ENCODE peak calls at places on chromosomes 6 and 20, in eight cellular contexts. One of them, this sample, is unnamed.

GRCh38 chr6:55668625-55669024 is 89.6 kb upstream of the HMGCLL1 start:
- DNase-seq in fibroblast of lung: peak; percentile 3
- DNase-seq in Panc1: no peak
- DNase-seq in OCI-LY7: no peak
- DNase-seq in left lung: no peak
- DNase-seq in DND-41: no peak
- DNase-seq in dorsolateral prefrontal cortex: no peak
- DNase-seq in mammary epithelial cell: no peak
- DNase-seq in this sample: no peak

GRCh38 chr20:50216543-50217206 is 26.0 kb downstream of the CEBPB start:
- DNase-seq in fibroblast of lung: no peak
- DNase-seq in Panc1: no peak
- DNase-seq in OCI-LY7: no peak
- DNase-seq in left lung: no peak
- DNase-seq in DND-41: no peak
- DNase-seq in dorsolateral prefrontal cortex: no peak
- DNase-seq in mammary epithelial cell: no peak
- DNase-seq in this sample: no peak

GRCh38 chr6:160101262-160102205 is 20.1 kb upstream of the SLC22A1 start:
- DNase-seq in fibroblast of lung: no peak
- DNase-seq in Panc1: no peak
- DNase-seq in OCI-LY7: no peak
- DNase-seq in left lung: no peak
- DNase-seq in DND-41: no peak
- DNase-seq in dorsolateral prefrontal cortex: no peak
- DNase-seq in mammary epithelial cell: no peak
- DNase-seq in this sample: no peak

GRCh38 chr20:44219287-44219686 is 8.7 kb upstream of the OSER1 start:
- DNase-seq in fibroblast of lung: no peak
- DNase-seq in Panc1: no peak
- DNase-seq in OCI-LY7: no peak
- DNase-seq in left lung: no peak
- DNase-seq in DND-41: peak; percentile 34
- DNase-seq in dorsolateral prefrontal cortex: no peak
- DNase-seq in mammary epithelial cell: no peak
- DNase-seq in this sample: no peak

GRCh38 chr6:126432564-126432963 is 92.6 kb downstream of the CENPW start:
- DNase-seq in fibroblast of lung: no peak
- DNase-seq in Panc1: no peak
- DNase-seq in OCI-LY7: no peak
- DNase-seq in left lung: no peak
- DNase-seq in DND-41: no peak
- DNase-seq in dorsolateral prefrontal cortex: no peak
- DNase-seq in mammary epithelial cell: no peak
- DNase-seq in this sample: no peak

GRCh38 chr20:48262955-48263354 is 477.7 kb upstream of the SULF2 start:
- DNase-seq in fibroblast of lung: no peak
- DNase-seq in Panc1: no peak
- DNase-seq in OCI-LY7: no peak
- DNase-seq in left lung: no peak
- DNase-seq in DND-41: no peak
- DNase-seq in dorsolateral prefrontal cortex: no peak
- DNase-seq in mammary epithelial cell: no peak
- DNase-seq in this sample: no peak

GRCh38 chr6:163536770-163537169 is 122.3 kb downstream of the QKI start:
- DNase-seq in fibroblast of lung: peak; percentile 47
- DNase-seq in Panc1: no peak
- DNase-seq in OCI-LY7: no peak
- DNase-seq in left lung: no peak
- DNase-seq in DND-41: no peak
- DNase-seq in dorsolateral prefrontal cortex: no peak
- DNase-seq in mammary epithelial cell: peak; percentile 22
- DNase-seq in this sample: no peak

GRCh38 chr6:118813795-118814194 is 80.2 kb upstream of the ASF1A start:
- DNase-seq in fibroblast of lung: peak; percentile 77
- DNase-seq in Panc1: no peak
- DNase-seq in OCI-LY7: no peak
- DNase-seq in left lung: no peak
- DNase-seq in DND-41: no peak
- DNase-seq in dorsolateral prefrontal cortex: no peak
- DNase-seq in mammary epithelial cell: peak; percentile 57
- DNase-seq in this sample: no peak

GRCh38 chr6:34120953-34121675 is 24.8 kb downstream of the GRM4 start:
- DNase-seq in fibroblast of lung: no peak
- DNase-seq in Panc1: no peak
- DNase-seq in OCI-LY7: no peak
- DNase-seq in left lung: no peak
- DNase-seq in DND-41: no peak
- DNase-seq in dorsolateral prefrontal cortex: no peak
- DNase-seq in mammary epithelial cell: no peak
- DNase-seq in this sample: no peak
- TF ChIP-seq CTCF in fibroblast of lung: no peak
- TF ChIP-seq CTCF in Panc1: no peak
- TF ChIP-seq CTCF in OCI-LY7: no peak
- TF ChIP-seq CTCF in left lung: no peak
- TF ChIP-seq CTCF in DND-41: no peak
- TF ChIP-seq CTCF in dorsolateral prefrontal cortex: no peak
- TF ChIP-seq CTCF in mammary epithelial cell: no peak
- TF ChIP-seq CTCF in this sample: no peak

DNA sequence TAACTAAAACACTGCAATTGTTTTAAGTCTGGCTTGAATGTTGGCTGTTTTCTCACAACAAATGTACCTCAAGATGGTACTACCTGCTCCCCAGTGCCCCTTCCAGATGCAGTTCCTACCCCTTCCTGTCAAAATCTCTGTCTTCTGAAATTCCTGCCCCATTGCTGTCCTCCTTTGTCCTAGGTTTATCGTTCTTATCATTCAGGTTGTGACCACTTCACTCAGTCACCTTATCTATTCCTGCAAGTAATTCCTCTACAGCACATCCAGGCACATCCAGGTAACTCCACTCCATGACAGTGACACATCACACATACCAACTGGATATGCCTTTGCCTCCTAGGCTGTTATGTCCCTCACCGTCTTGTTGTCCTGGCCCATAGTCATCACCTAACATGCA is 90.2 kb downstream of the TRDN start:
- DNase-seq in fibroblast of lung: no peak
- DNase-seq in Panc1: no peak
- DNase-seq in OCI-LY7: no peak
- DNase-seq in left lung: no peak
- DNase-seq in DND-41: no peak
- DNase-seq in dorsolateral prefrontal cortex: no peak
- DNase-seq in mammary epithelial cell: no peak
- DNase-seq in this sample: no peak
- H3K27ac ChIP-seq in fibroblast of lung: no peak overlapping the region
- H3K27ac ChIP-seq in Panc1: no peak overlapping the region
- H3K27ac ChIP-seq in OCI-LY7: no peak overlapping the region
- H3K27ac ChIP-seq in left lung: no peak overlapping the region
- H3K27ac ChIP-seq in DND-41: no peak overlapping the region
- H3K27ac ChIP-seq in dorsolateral prefrontal cortex: no peak overlapping the region
- H3K27ac ChIP-seq in mammary epithelial cell: no peak overlapping the region
- H3K27ac ChIP-seq in this sample: no peak overlapping the region

DNA sequence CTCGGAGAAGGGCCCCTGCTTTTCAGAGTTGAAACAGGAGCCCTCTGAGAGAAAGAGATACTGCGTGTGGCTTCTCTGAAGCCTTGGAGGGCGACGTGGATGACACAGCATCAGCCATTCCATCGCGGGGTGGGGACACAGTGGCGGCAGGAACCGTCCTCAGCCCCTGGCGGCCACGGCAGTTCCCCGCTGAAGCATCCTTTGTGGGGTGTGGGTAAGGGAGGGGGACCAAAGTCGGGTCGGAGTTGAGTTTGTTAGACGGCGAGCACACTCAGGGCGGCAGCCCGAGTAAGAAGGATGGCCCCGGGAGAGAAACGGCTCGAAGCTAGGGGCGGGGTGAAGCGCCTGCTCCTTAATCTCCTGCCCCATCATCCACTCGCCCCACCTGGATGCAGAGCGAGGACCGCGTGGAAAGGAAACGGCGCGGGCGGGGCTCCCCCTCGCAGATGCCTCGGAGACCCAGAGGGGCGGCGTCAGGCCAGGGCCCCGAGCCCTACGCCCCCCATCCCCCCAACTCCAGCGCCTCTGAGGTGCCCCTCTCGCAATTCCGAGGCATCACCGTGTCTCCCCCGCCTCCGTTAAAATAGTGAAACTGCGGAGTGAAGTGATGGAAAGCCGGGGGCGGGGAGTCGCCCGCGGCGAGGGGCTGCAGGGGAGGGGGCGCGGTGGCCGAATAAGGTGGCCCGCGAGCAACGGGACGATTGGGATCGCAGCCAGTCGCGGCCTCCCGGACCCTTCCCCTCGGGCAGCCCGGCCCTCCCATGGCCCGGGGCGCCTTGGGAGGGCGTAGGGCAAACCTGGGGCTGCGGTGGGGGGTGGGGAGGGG is 796 bp upstream of the RREB1 start:
- DNase-seq in fibroblast of lung: no peak
- DNase-seq in Panc1: no peak
- DNase-seq in OCI-LY7: peak; percentile 29
- DNase-seq in left lung: peak; percentile 85
- DNase-seq in DND-41: peak; percentile 75
- DNase-seq in dorsolateral prefrontal cortex: no peak
- DNase-seq in mammary epithelial cell: no peak
- DNase-seq in this sample: peak; percentile 27
- TF ChIP-seq CTCF in fibroblast of lung: no peak
- TF ChIP-seq CTCF in Panc1: no peak
- TF ChIP-seq CTCF in OCI-LY7: no peak
- TF ChIP-seq CTCF in left lung: no peak
- TF ChIP-seq CTCF in DND-41: no peak
- TF ChIP-seq CTCF in dorsolateral prefrontal cortex: no peak
- TF ChIP-seq CTCF in mammary epithelial cell: peak; percentile 39
- TF ChIP-seq CTCF in this sample: no peak

GRCh38 chr6:15872252-15873103 is 209.7 kb upstream of the DTNBP1 start:
- DNase-seq in fibroblast of lung: peak; percentile 38
- DNase-seq in Panc1: no peak
- DNase-seq in OCI-LY7: no peak
- DNase-seq in left lung: no peak
- DNase-seq in DND-41: no peak
- DNase-seq in dorsolateral prefrontal cortex: no peak
- DNase-seq in mammary epithelial cell: no peak
- DNase-seq in this sample: no peak
- H3K27ac ChIP-seq in fibroblast of lung: no peak overlapping the region
- H3K27ac ChIP-seq in Panc1: no peak overlapping the region
- H3K27ac ChIP-seq in OCI-LY7: no peak overlapping the region
- H3K27ac ChIP-seq in left lung: no peak overlapping the region
- H3K27ac ChIP-seq in DND-41: no peak overlapping the region
- H3K27ac ChIP-seq in dorsolateral prefrontal cortex: no peak overlapping the region
- H3K27ac ChIP-seq in mammary epithelial cell: no peak overlapping the region
- H3K27ac ChIP-seq in this sample: no peak overlapping the region

GRCh38 chr6:161836643-161837448 is 563.0 kb upstream of the AGPAT4 start:
- DNase-seq in fibroblast of lung: peak; percentile 31
- DNase-seq in Panc1: no peak
- DNase-seq in OCI-LY7: no peak
- DNase-seq in left lung: no peak
- DNase-seq in DND-41: no peak
- DNase-seq in dorsolateral prefrontal cortex: no peak
- DNase-seq in mammary epithelial cell: no peak
- DNase-seq in this sample: no peak
- TF ChIP-seq CTCF in fibroblast of lung: no peak
- TF ChIP-seq CTCF in Panc1: peak; percentile 65
- TF ChIP-seq CTCF in OCI-LY7: peak; percentile 38
- TF ChIP-seq CTCF in left lung: no peak
- TF ChIP-seq CTCF in DND-41: no peak
- TF ChIP-seq CTCF in dorsolateral prefrontal cortex: peak; percentile 23
- TF ChIP-seq CTCF in mammary epithelial cell: peak; percentile 3
- TF ChIP-seq CTCF in this sample: no peak

GRCh38 chr6:132021552-132022375 is 70.6 kb upstream of the CCN2 start:
- DNase-seq in fibroblast of lung: no peak
- DNase-seq in Panc1: no peak
- DNase-seq in OCI-LY7: no peak
- DNase-seq in left lung: no peak
- DNase-seq in DND-41: no peak
- DNase-seq in dorsolateral prefrontal cortex: no peak
- DNase-seq in mammary epithelial cell: no peak
- DNase-seq in this sample: no peak
- H3K27ac ChIP-seq in fibroblast of lung: no peak overlapping the region
- H3K27ac ChIP-seq in Panc1: peak overlapping the region; percentile 57
- H3K27ac ChIP-seq in OCI-LY7: no peak overlapping the region
- H3K27ac ChIP-seq in left lung: no peak overlapping the region
- H3K27ac ChIP-seq in DND-41: no peak overlapping the region
- H3K27ac ChIP-seq in dorsolateral prefrontal cortex: no peak overlapping the region
- H3K27ac ChIP-seq in mammary epithelial cell: no peak overlapping the region
- H3K27ac ChIP-seq in this sample: no peak overlapping the region

GRCh38 chr20:62921119-62921687 is 5.1 kb downstream of the DIDO1 start:
- DNase-seq in fibroblast of lung: peak; percentile 56
- DNase-seq in Panc1: no peak
- DNase-seq in OCI-LY7: peak; percentile 64
- DNase-seq in left lung: no peak
- DNase-seq in DND-41: peak; percentile 57
- DNase-seq in dorsolateral prefrontal cortex: no peak
- DNase-seq in mammary epithelial cell: peak; percentile 68
- DNase-seq in this sample: peak; percentile 69
- TF ChIP-seq CTCF in fibroblast of lung: peak; percentile 41
- TF ChIP-seq CTCF in Panc1: peak; percentile 77
- TF ChIP-seq CTCF in OCI-LY7: peak; percentile 72
- TF ChIP-seq CTCF in left lung: peak; percentile 29
- TF ChIP-seq CTCF in DND-41: peak; percentile 61
- TF ChIP-seq CTCF in dorsolateral prefrontal cortex: no peak
- TF ChIP-seq CTCF in mammary epithelial cell: peak; percentile 81
- TF ChIP-seq CTCF in this sample: peak; percentile 47

DNA sequence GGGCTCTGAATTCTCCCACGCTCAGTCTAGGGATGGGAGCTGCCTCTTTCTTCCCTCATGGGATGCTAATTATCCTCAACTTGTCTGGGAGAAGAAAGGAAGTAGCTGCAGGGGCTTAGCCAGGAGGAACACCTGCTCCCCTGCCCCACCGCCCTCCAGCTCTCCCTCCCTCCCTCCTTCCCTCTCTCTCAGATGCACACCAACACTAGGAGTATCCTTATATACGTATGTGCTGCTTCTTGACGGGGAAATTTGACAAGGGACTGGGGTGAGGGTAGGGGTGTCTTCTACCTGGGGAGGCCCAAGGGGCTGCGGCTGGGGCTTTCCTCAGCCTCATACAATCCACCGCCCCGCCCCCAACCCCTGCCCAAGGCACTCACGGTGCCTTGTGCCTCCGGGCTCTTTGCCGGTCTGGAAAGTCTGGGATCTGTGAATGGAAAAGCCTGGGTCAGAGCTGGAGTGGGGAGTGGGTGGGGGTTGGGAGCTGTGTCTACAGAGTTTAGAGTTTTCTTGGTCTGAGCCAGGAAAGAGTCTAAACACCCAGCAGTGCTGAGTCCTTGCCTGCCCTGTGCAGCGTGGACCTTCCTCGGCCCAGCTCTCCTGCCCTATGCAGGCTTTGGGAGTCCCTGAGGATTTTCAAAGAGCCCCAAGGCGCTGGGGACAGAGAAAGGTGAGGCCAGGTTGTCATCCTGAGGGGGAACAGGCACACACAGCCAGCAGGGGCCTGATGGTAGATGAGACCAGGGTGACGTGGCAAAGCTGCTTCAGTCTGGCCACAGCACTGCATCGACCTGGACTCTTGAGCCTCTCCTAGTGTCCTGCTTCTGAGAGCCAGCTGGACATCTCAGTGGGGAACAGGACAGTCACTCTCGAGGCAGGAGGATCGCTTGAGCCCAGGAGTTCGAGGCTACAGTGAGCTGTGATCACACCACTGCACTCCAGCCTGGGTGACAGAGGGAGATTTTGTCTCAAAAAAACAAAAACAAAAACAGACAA is 29.3 kb upstream of the EMILIN3 start:
- DNase-seq in fibroblast of lung: no peak
- DNase-seq in Panc1: no peak
- DNase-seq in OCI-LY7: no peak
- DNase-seq in left lung: no peak
- DNase-seq in DND-41: no peak
- DNase-seq in dorsolateral prefrontal cortex: no peak
- DNase-seq in mammary epithelial cell: no peak
- DNase-seq in this sample: no peak
- H3K27ac ChIP-seq in fibroblast of lung: no peak overlapping the region
- H3K27ac ChIP-seq in Panc1: no peak overlapping the region
- H3K27ac ChIP-seq in OCI-LY7: no peak overlapping the region
- H3K27ac ChIP-seq in left lung: no peak overlapping the region
- H3K27ac ChIP-seq in DND-41: no peak overlapping the region
- H3K27ac ChIP-seq in dorsolateral prefrontal cortex: peak overlapping the region; percentile 10
- H3K27ac ChIP-seq in mammary epithelial cell: no peak overlapping the region
- H3K27ac ChIP-seq in this sample: no peak overlapping the region

This sample was measured in RWPE1.